ENCODE peak calls at places on chromosome 5, in ten cellular contexts. K is fibroblast of pulmonary artery, E is lower leg skin, N is BJ, O is K562, V is body of pancreas, B is MM.1S, U is heart left ventricle, C is bronchial epithelial cell, F is adipocyte. D is an unnamed sample.

GRCh38 chr5:75734913-75735789 is 17.9 kb upstream of the POC5 start:
- DNase-seq in K (peak; percentile 27), E (no peak), N (no peak), O (peak; percentile 14), V (peak; percentile 61), B (peak; percentile 65), U (peak; percentile 22), C (peak; percentile 47), F (peak; percentile 17), D (peak; percentile 10)

GRCh38 chr5:36150676-36151433 is 832 bp downstream of the LMBRD2 start:
- DNase-seq in K (peak; percentile 53), E (no peak), N (no peak), O (no peak), V (peak; percentile 24), B (peak; percentile 62), U (peak; percentile 45), C (peak; percentile 78), F (peak; percentile 78), D (peak; percentile 72)

GRCh38 chr5:126351138-126351537 is 72.1 kb upstream of the GRAMD2B start:
- DNase-seq in K (peak; percentile 68), E (no peak), N (peak; percentile 79), O (no peak), V (no peak), B (no peak), U (no peak), C (peak; percentile 78), F (peak; percentile 54), D (no peak)

GRCh38 chr5:20286512-20286911 is 298.5 kb upstream of the CDH18 start:
- DNase-seq in K (peak; percentile 81), E (no peak), N (peak; percentile 3), O (no peak), V (no peak), B (no peak), U (no peak), C (peak; percentile 79), F (peak; percentile 74), D (no peak)

GRCh38 chr5:55037046-55037771 is 13.2 kb downstream of the GZMK start:
- DNase-seq in K (peak; percentile 12), E (no peak), N (no peak), O (no peak), V (no peak), B (no peak), U (no peak), C (no peak), F (peak; percentile 12), D (peak; percentile 22)

GRCh38 chr5:90866915-90867715 is 308.5 kb downstream of the ADGRV1 start:
- DNase-seq in K (peak; percentile 49), E (peak; percentile 42), N (no peak), O (no peak), V (no peak), B (no peak), U (no peak), C (no peak), F (no peak), D (no peak)

GRCh38 chr5:138809391-138809790 is 56.2 kb downstream of the CTNNA1 start:
- DNase-seq in K (no peak), E (no peak), N (no peak), O (no peak), V (no peak), B (no peak), U (no peak), C (no peak), F (no peak), D (no peak)

GRCh38 chr5:146034605-146035004 is 70.8 kb downstream of the PLAC8L1 start:
- DNase-seq in K (no peak), E (no peak), N (no peak), O (no peak), V (no peak), B (no peak), U (no peak), C (no peak), F (no peak), D (no peak)

GRCh38 chr5:118919016-118919415 is 69.3 kb downstream of the DTWD2 start:
- DNase-seq in K (no peak), E (no peak), N (peak; percentile 0), O (no peak), V (no peak), B (no peak), U (no peak), C (no peak), F (peak; percentile 16), D (no peak)

GRCh38 chr5:125912028-125912427 is 511.2 kb upstream of the GRAMD2B start:
- DNase-seq in K (no peak), E (no peak), N (no peak), O (no peak), V (no peak), B (no peak), U (no peak), C (no peak), F (no peak), D (no peak)

GRCh38 chr5:96881511-96882115 is 5.3 kb downstream of the ERAP2 start:
- DNase-seq in K (peak; percentile 89), E (no peak), N (no peak), O (no peak), V (no peak), B (no peak), U (no peak), C (peak; percentile 86), F (no peak), D (no peak)

GRCh38 chr5:137401946-137402345 is 97.2 kb downstream of the SPOCK1 start:
- DNase-seq in K (no peak), E (no peak), N (no peak), O (no peak), V (no peak), B (no peak), U (no peak), C (peak; percentile 60), F (no peak), D (no peak)

GRCh38 chr5:122252319-122252718 is 59.7 kb upstream of the SNCAIP start:
- DNase-seq in K (no peak), E (no peak), N (no peak), O (no peak), V (no peak), B (no peak), U (no peak), C (no peak), F (no peak), D (no peak)

GRCh38 chr5:29701600-29701999 is 1491.9 kb upstream of the CDH6 start:
- DNase-seq in K (no peak), E (no peak), N (no peak), O (no peak), V (no peak), B (no peak), U (no peak), C (no peak), F (no peak), D (no peak)

GRCh38 chr5:85590764-85591163 is 1027.0 kb upstream of the COX7C start:
- DNase-seq in K (no peak), E (no peak), N (no peak), O (no peak), V (no peak), B (no peak), U (no peak), C (no peak), F (no peak), D (no peak)

DNA sequence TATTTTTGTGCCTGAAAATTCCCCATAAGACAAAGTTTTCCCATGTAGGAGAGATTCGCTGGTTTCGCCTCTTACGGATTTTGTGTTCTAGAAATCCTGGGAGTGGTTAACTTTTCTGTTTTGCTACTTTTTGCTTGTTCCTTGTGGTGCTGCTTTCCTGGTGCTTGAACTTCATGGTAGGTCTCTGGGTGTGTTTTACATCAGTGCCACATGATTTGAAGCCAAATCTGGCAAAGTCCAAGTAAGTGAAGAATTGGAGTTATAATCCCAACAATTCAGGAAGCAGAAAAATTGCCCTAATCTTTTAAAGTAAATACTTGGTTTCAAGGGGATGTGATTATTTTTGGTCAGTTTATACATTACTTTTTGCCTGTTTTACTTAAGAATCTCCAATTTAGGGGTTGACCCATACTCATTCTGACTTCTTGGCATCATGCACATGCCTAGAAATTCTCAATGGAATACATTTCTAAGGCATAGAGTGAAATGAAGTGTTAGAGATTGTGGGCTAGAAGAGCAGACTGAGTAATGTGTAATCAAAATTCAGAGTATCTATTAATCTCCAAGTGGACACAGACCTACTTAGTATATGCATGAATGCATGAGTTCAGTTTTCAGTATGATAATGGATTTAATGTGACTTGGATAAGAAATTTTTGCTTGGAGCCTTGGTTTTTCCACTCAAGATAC is 189.7 kb downstream of the CSNK1G3 start:
- DNase-seq in K (no peak), E (no peak), N (no peak), O (no peak), V (no peak), B (no peak), U (no peak), C (no peak), F (no peak), D (no peak)
- H3K4me3 ChIP-seq in K (no peak overlapping the region), E (no peak overlapping the region), N (no peak overlapping the region), O (no peak overlapping the region), V (no peak overlapping the region), B (no peak overlapping the region), U (no peak overlapping the region), C (no peak overlapping the region), F (peak overlapping the region; percentile 20), D (no peak overlapping the region)

DNA sequence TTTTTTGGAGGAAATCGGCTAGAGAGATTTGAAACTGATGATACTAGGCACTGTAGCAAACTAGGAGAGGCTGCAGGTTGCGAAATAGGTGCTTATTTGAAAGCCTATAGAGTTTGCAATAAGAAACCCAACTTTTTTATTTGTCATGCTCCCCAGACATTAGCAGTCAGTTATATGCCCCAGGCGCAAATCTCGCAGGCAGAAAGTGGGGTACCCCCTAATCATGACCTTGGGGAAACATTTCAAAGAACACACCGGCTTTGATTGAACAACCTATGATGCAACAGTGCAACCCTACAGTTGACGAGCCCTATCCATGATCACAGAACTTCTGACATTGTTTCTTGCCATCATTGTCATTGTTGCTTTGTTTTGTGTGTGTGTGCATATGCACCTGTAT is 510.5 kb downstream of the RAB3C start:
- DNase-seq in K (peak; percentile 35), E (no peak), N (no peak), O (no peak), V (no peak), B (no peak), U (no peak), C (no peak), F (peak; percentile 33), D (no peak)
- H3K4me3 ChIP-seq in K (peak overlapping the region; percentile 27), E (no peak overlapping the region), N (no peak overlapping the region), O (no peak overlapping the region), V (no peak overlapping the region), B (no peak overlapping the region), U (peak overlapping the region; percentile 9), C (no peak overlapping the region), F (peak overlapping the region; percentile 84), D (no peak overlapping the region)

GRCh38 chr5:160175438-160176218 is 53.7 kb upstream of the FABP6 start:
- DNase-seq in K (peak; percentile 40), E (no peak), N (no peak), O (no peak), V (no peak), B (no peak), U (peak; percentile 63), C (no peak), F (no peak), D (no peak)
- H3K4me3 ChIP-seq in K (no peak overlapping the region), E (no peak overlapping the region), N (no peak overlapping the region), O (no peak overlapping the region), V (no peak overlapping the region), B (no peak overlapping the region), U (no peak overlapping the region), C (no peak overlapping the region), F (no peak overlapping the region), D (no peak overlapping the region)

DNA sequence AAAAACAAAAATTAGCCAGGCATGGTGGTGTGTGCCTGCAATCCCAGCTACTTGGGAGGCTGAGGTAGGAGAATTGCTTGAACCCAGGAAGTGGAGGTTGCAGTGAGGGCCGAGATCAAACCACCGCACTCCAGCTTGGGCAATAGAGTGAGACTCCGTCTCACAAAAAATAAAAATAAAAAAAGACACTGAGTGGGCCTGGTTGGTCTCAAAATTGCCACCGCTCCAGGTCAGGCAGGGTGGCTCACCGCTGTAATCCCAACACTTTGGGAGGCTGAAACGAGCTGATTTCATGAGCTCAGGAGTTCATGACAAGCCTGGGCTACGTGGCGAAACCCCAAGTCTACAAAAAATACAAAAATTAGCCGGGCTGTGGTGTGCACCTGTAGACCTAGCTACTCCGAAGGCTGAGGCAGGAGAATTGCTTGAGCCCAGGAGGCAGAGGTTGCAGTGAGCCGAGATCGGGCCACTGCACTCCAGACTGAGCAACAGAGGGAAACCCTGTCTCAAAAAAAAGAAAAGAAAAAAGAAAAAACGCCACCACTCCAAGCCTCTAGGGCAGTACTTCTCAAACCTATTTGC is 1.8 kb downstream of the STK10 start:
- DNase-seq in K (no peak), E (no peak), N (no peak), O (no peak), V (no peak), B (peak; percentile 19), U (no peak), C (no peak), F (no peak), D (no peak)
- H3K4me3 ChIP-seq in K (peak overlapping the region; percentile 95), E (no peak overlapping the region), N (peak overlapping the region; percentile 90), O (no peak overlapping the region), V (no peak overlapping the region), B (peak overlapping the region; percentile 95), U (peak overlapping the region; percentile 91), C (no peak overlapping the region), F (peak overlapping the region; percentile 92), D (peak overlapping the region; percentile 97)